ENCODE peak calls at places on chromosomes 3 and 15, in five cellular contexts. X, O, A, T and D are unnamed samples. For H3K36me3, the result is how much of the 10 kb centered on the place peaks cover.

GRCh38 chr3:37620071-37620635 is 241.5 kb upstream of the CTDSPL start:
- DNase-seq in X (no peak), O (no peak), A (no peak), T (no peak), D (no peak)

GRCh38 chr3:39651993-39652739 is 157.2 kb upstream of the MYRIP start:
- DNase-seq in X (no peak), O (no peak), A (no peak), T (no peak), D (no peak)

GRCh38 chr3:116264546-116265174 is 180.6 kb downstream of the LSAMP start:
- DNase-seq in X (no peak), O (no peak), A (no peak), T (no peak), D (no peak)

GRCh38 chr3:20622304-20622703 is 436.3 kb upstream of the SGO1 start:
- DNase-seq in X (no peak), O (no peak), A (no peak), T (no peak), D (no peak)

GRCh38 chr15:101045835-101046691 is 126.9 kb downstream of the LRRK1 start:
- DNase-seq in X (no peak), O (no peak), A (no peak), T (no peak), D (no peak)

GRCh38 chr3:11037966-11038365 is 45.4 kb downstream of the SLC6A1 start:
- DNase-seq in X (no peak), O (no peak), A (no peak), T (no peak), D (no peak)

GRCh38 chr3:45442679-45443214 is 54.4 kb downstream of the LARS2 start:
- DNase-seq in X (no peak), O (no peak), A (no peak), T (no peak), D (no peak)

GRCh38 chr3:67291287-67292252 is 293.5 kb downstream of the KBTBD8 start:
- DNase-seq in X (no peak), O (no peak), A (peak), T (no peak), D (no peak)

GRCh38 chr3:186708983-186709679 is 8.0 kb upstream of the KNG1 start:
- DNase-seq in X (no peak), O (no peak), A (no peak), T (no peak), D (no peak)

GRCh38 chr15:92600902-92601301 is 54.7 kb downstream of the FAM174B start:
- DNase-seq in X (no peak), O (no peak), A (no peak), T (no peak), D (no peak)

GRCh38 chr3:78497025-78497424 is 1270.8 kb downstream of the ROBO1 start:
- DNase-seq in X (no peak), O (no peak), A (no peak), T (no peak), D (no peak)

GRCh38 chr3:190433626-190434025 is 16.1 kb downstream of the TMEM207 start:
- DNase-seq in X (no peak), O (no peak), A (no peak), T (no peak), D (no peak)

GRCh38 chr15:88636039-88636438 is 2.8 kb upstream of the ISG20 start:
- DNase-seq in X (peak), O (no peak), A (no peak), T (no peak), D (no peak)

GRCh38 chr3:38646630-38647029 is 2.9 kb downstream of the SCN5A start:
- DNase-seq in X (no peak), O (peak), A (peak), T (no peak), D (no peak)

GRCh38 chr15:31292391-31293020 is 34.1 kb upstream of the KLF13 start:
- DNase-seq in X (no peak), O (no peak), A (peak), T (no peak), D (no peak)

GRCh38 chr3:10224794-10225660 is 23.2 kb upstream of the TATDN2 start:
- DNase-seq in X (peak), O (peak), A (peak), T (peak), D (peak)

GRCh38 chr15:33985751-33986150 is 17.5 kb downstream of the CHRM5 start:
- DNase-seq in X (no peak), O (no peak), A (no peak), T (no peak), D (no peak)

GRCh38 chr3:123712077-123712860 is 127.4 kb upstream of the HACD2 start:
- DNase-seq in X (no peak), O (no peak), A (no peak), T (no peak), D (peak)

GRCh38 chr3:55169608-55170010 is 241.8 kb upstream of the LRTM1 start:
- DNase-seq in X (no peak), O (no peak), A (no peak), T (no peak), D (no peak)

GRCh38 chr3:15847239-15847638 is 49.5 kb upstream of the ANKRD28 start:
- DNase-seq in X (no peak), O (no peak), A (no peak), T (no peak), D (no peak)

GRCh38 chr3:57555316-57555715 is 758 bp upstream of the PDE12 start:
- DNase-seq in X (no peak), O (no peak), A (peak), T (no peak), D (no peak)

GRCh38 chr3:24579008-24579407 is 84.4 kb upstream of the THRB start:
- DNase-seq in X (no peak), O (no peak), A (no peak), T (no peak), D (peak)
- TF ChIP-seq YY1 in X (no peak), O (no peak), A (no peak), T (no peak), D (no peak)

GRCh38 chr3:152434142-152434541 is 165.4 kb downstream of the MBNL1 start:
- DNase-seq in X (no peak), O (no peak), A (no peak), T (no peak), D (no peak)
- H3K36me3 ChIP-seq in X (under half), O (half or more), A (under half), T (under half), D (under half)

GRCh38 chr3:1987983-1988382 is 110.7 kb upstream of the CNTN4 start:
- DNase-seq in X (no peak), O (no peak), A (no peak), T (no peak), D (peak)
- TF ChIP-seq ZNF274 in X (no peak), O (no peak), A (no peak), T (no peak), D (no peak)

GRCh38 chr3:169658311-169658931 is 5.1 kb downstream of the MECOM start:
- DNase-seq in X (no peak), O (no peak), A (no peak), T (no peak), D (no peak)
- TF ChIP-seq YY1 in X (no peak), O (no peak), A (no peak), T (no peak), D (no peak)

GRCh38 chr3:47324278-47324865 is 41.6 kb downstream of the KLHL18 start:
- DNase-seq in X (peak), O (peak), A (peak), T (peak), D (peak)
- H3K36me3 ChIP-seq in X (under half), O (half or more), A (half or more), T (under half), D (half or more)

DNA sequence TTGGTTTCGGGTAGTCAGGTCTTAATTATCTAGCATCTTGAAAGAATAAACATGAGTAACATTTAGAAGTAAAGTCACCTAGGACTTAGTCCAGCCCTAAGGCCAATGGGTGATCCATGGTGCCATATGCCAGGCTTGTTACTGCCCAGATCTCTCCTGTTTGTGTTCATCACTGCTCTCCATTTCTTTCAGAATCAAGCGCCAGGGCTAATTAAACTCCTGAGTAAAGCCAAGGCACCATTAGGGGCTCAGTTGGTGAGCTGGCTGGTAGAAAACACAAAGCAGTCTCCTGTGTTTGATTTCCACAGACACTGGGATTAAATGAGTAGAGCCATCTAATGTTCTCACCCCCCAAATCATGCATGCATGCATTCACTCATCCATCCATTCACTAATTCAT is 11.3 kb downstream of the CYP19A1 start:
- DNase-seq in X (no peak), O (no peak), A (no peak), T (no peak), D (no peak)
- TF ChIP-seq ZNF274 in X (no peak), O (no peak), A (no peak), T (no peak), D (no peak)

DNA sequence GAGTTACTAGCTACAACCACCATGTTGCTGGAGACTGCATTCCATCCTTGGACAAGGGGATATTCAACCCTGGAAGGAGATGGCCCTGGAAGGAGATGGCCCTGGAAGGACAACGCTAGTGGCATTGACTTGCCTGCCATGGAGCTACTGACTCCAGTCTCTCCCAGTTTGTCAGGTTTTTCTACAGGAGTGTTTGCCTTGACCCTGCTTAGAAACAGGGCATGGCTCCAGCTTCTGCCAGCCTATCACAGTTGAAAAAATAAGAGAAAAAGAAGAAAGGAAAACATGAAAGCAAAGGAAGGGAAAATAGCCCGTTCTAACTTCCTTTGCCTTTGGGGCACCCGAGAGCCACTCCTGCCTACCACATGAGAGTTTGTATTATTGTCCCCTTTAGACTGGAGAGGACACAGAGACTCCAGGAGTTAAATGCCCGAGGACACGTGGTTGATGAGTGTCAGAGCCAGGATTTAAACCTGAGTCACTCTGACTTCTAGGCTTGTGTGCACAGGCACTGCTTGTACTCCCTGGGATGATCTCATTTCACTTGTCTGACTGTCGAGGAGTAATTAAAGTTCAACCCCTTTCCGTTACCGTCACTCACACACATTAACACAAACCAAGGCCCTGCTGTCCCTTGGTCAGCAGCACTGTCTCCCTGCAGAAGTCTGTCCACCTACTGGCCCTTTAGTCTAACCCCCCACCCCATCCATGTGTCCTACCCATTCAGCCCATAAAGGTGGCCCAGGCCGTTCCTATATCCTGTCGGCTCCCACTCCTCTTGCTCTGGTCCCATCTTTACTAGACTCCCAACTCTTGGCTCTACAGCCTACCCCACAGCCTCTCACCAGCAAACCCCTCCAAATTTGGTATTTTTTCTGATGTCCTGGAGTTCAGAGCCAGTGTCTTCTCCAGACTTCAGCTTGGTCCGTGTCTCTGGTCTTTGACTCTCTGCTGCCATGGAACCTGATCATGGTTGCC is 46.1 kb downstream of the C2CD4A start:
- DNase-seq in X (no peak), O (no peak), A (peak), T (no peak), D (no peak)
- TF ChIP-seq YY1 in X (no peak), O (no peak), A (no peak), T (no peak), D (no peak)

GRCh38 chr3:12832350-12833225 is 8.8 kb downstream of the RPL32 start:
- DNase-seq in X (no peak), O (no peak), A (no peak), T (no peak), D (no peak)

GRCh38 chr3:12829404-12829803 is 12.0 kb downstream of the RPL32 start:
- DNase-seq in X (no peak), O (no peak), A (no peak), T (no peak), D (no peak)

GRCh38 chr3:12831582-12831866 is 9.8 kb downstream of the RPL32 start:
- DNase-seq in X (no peak), O (no peak), A (no peak), T (no peak), D (no peak)

GRCh38 chr3:12829886-12830784 is 11.2 kb downstream of the RPL32 start:
- DNase-seq in X (no peak), O (no peak), A (no peak), T (no peak), D (no peak)

DNA sequence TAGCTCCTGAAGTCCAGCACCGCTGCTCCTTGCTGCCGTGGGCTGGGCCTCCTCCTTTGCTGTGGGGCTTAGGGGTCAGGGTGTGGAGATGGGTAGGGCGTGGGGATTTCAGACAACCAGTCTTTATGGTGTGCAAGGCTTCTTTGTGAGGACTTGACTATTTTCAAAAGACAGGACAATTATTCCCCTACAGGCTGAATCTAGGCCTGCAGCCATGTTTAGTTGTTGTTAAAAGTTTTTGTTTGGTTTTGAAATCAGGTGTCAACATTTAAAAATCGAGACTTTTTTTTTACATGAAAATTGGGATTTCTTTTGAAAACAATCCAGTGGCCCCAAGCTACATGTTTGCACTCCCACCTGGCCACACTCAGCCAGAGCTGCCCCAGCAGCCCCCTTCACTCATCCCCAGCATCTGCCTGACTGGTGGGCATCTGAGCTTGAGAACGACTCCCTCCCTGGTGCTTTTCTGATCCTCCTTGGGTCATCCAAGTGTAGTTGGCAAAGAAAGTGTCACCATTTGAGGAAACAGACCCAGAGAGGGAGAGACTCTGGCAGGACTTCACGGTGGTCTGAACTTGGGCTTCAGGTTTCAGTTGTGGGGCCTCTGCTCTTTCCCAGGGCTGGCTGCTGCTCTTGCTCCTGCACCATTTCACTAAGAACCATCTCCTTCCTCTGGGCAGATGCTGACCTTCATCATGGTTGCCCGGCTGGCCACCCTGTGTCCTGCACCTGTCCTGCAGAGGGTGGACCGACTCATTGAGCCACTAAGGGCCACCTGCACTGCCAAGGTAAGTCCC is 10.4 kb downstream of the RPL32 start:
- DNase-seq in X (no peak), O (no peak), A (no peak), T (no peak), D (no peak)
- H3K36me3 ChIP-seq in X (under half), O (half or more), A (under half), T (under half), D (half or more)

GRCh38 chr15:76931397-76932089 is at the start of gene RCN2:
- DNase-seq in X (peak), O (peak), A (peak), T (peak), D (peak)
- TF ChIP-seq ZNF274 in X (no peak), O (no peak), A (no peak), T (no peak), D (no peak)

GRCh38 chr3:94616833-94617232 is 554.0 kb downstream of the NSUN3 start:
- DNase-seq in X (no peak), O (no peak), A (peak), T (no peak), D (no peak)
- TF ChIP-seq YY1 in X (no peak), O (no peak), A (no peak), T (no peak), D (no peak)